ENCODE peak calls at places on chromosomes 7 and 10, in four cellular contexts. P, M, Y and L are unnamed samples.

GRCh38 chr10:31321396-31321941 is 2.5 kb downstream of the ZEB1 start:
- DNase-seq in M (no peak), Y (no peak), P (peak), L (no peak)

GRCh38 chr10:76397957-76398665 is 966.7 kb downstream of the LRMDA start:
- DNase-seq in M (no peak), P (no peak), Y (no peak), L (no peak)

GRCh38 chr10:129935861-129936140 is 28.3 kb downstream of the EBF3 start:
- DNase-seq in M (no peak), Y (no peak), P (no peak), L (no peak)

GRCh38 chr7:2228921-2229320 is 3.8 kb downstream of the MAD1L1 start:
- DNase-seq in Y (no peak), P (no peak), M (no peak), L (no peak)

GRCh38 chr10:14761372-14761771 is 13.3 kb downstream of the FAM107B start:
- DNase-seq in M (no peak), Y (no peak), P (no peak), L (no peak)

GRCh38 chr10:80988755-80989154 is 451.1 kb downstream of the SH2D4B start:
- DNase-seq in M (no peak), P (no peak), Y (no peak), L (no peak)

GRCh38 chr7:90708841-90709317 is 112.8 kb downstream of the CDK14 start:
- DNase-seq in P (peak), M (peak), Y (no peak), L (no peak)

GRCh38 chr7:158943713-158944112 is 87.4 kb downstream of the DYNC2I1 start:
- DNase-seq in Y (no peak), P (no peak), M (no peak), L (no peak)

GRCh38 chr10:69697006-69697405 is 67.0 kb downstream of the FAM241B start:
- DNase-seq in M (no peak), P (no peak), Y (no peak), L (no peak)

GRCh38 chr10:125568156-125568555 is 114.8 kb downstream of the TEX36 start:
- DNase-seq in M (no peak), Y (no peak), P (no peak), L (no peak)

GRCh38 chr10:130137077-130137448 is 872 bp downstream of the GLRX3 start:
- DNase-seq in M (no peak), Y (no peak), P (peak), L (no peak)

GRCh38 chr10:12605580-12606405 is 256.4 kb downstream of the CAMK1D start:
- DNase-seq in Y (peak), P (peak), M (no peak), L (no peak)

GRCh38 chr7:31058122-31058521 is 6.0 kb downstream of the ADCYAP1R1 start:
- DNase-seq in P (no peak), Y (no peak), M (no peak), L (no peak)

GRCh38 chr10:12980080-12980656 is 21.3 kb downstream of the CCDC3 start:
- DNase-seq in P (no peak), Y (no peak), M (peak), L (no peak)

GRCh38 chr10:45657033-45657926 is 15.3 kb downstream of the ZFAND4 start:
- DNase-seq in M (no peak), Y (no peak), P (no peak), L (no peak)

GRCh38 chr10:112030431-112030830 is 153.1 kb downstream of the GPAM start:
- DNase-seq in P (no peak), M (no peak), Y (no peak), L (no peak)

GRCh38 chr10:6207658-6208057 is 4.9 kb downstream of the PFKFB3 start:
- DNase-seq in M (no peak), P (no peak), Y (no peak), L (no peak)

GRCh38 chr10:85613391-85613790 is 753.2 kb downstream of the GRID1 start:
- DNase-seq in Y (no peak), M (no peak), P (no peak), L (no peak)

GRCh38 chr7:93475811-93476210 is 98.7 kb downstream of the CALCR start:
- DNase-seq in P (no peak), M (no peak), Y (no peak), L (no peak)

GRCh38 chr7:69837387-69838068 is 239.3 kb downstream of the AUTS2 start:
- DNase-seq in M (no peak), Y (no peak), P (no peak), L (no peak)

GRCh38 chr10:107585630-107586029 is 421.1 kb upstream of the SORCS1 start:
- DNase-seq in P (no peak), Y (no peak), M (no peak), L (no peak)

GRCh38 chr7:151080091-151080521 is 503 bp downstream of the FASTK start:
- DNase-seq in P (peak), Y (no peak), M (peak), L (no peak)
- TF ChIP-seq CTCF in P (no peak), Y (no peak), M (no peak), L (no peak)

GRCh38 chr7:51297986-51298385 is 18.6 kb downstream of the COBL start:
- DNase-seq in M (no peak), P (no peak), Y (no peak), L (no peak)

GRCh38 chr7:51298912-51299311 is 17.7 kb downstream of the COBL start:
- DNase-seq in Y (no peak), P (no peak), M (no peak), L (no peak)

GRCh38 chr7:51301806-51302205 is 14.8 kb downstream of the COBL start:
- DNase-seq in M (no peak), Y (no peak), P (no peak), L (no peak)

GRCh38 chr7:51300762-51301674 is 15.6 kb downstream of the COBL start:
- DNase-seq in Y (no peak), M (no peak), P (no peak), L (no peak)

GRCh38 chr7:51299391-51300133 is 17.0 kb downstream of the COBL start:
- DNase-seq in Y (no peak), M (no peak), P (no peak), L (no peak)
- TF ChIP-seq CTCF in Y (no peak), M (no peak), P (no peak), L (no peak)

GRCh38 chr7:32427769-32428291 is 62.4 kb downstream of the LSM5 start:
- DNase-seq in M (peak), Y (peak), P (peak), L (no peak)
- TF ChIP-seq CTCF in M (peak), Y (no peak), P (no peak), L (no peak)

GRCh38 chr7:38102486-38102885 is 75.6 kb upstream of the STARD3NL start:
- DNase-seq in M (no peak), P (no peak), Y (no peak), L (no peak)
- TF ChIP-seq CTCF in M (no peak), P (no peak), Y (no peak), L (no peak)

GRCh38 chr7:35371221-35371620 is 117.3 kb upstream of the TBX20 start:
- DNase-seq in Y (no peak), M (no peak), P (no peak), L (no peak)
- TF ChIP-seq CTCF in Y (no peak), M (no peak), P (no peak), L (no peak)

GRCh38 chr7:3942778-3943177 is 641.7 kb downstream of the SDK1 start:
- DNase-seq in P (no peak), M (no peak), Y (no peak), L (no peak)

GRCh38 chr7:3949226-3949625 is 648.2 kb downstream of the SDK1 start:
- DNase-seq in M (no peak), P (no peak), Y (no peak), L (no peak)

GRCh38 chr7:3937564-3937963 is 636.5 kb downstream of the SDK1 start:
- DNase-seq in P (no peak), M (no peak), Y (no peak), L (no peak)

GRCh38 chr7:3943779-3944520 is 642.9 kb downstream of the SDK1 start:
- DNase-seq in P (no peak), M (no peak), Y (no peak), L (no peak)

GRCh38 chr7:3943265-3943664 is 642.2 kb downstream of the SDK1 start:
- DNase-seq in P (peak), M (no peak), Y (no peak), L (no peak)
- TF ChIP-seq CTCF in P (no peak), M (no peak), Y (no peak), L (no peak)

GRCh38 chr7:150359007-150359917 is 9.4 kb upstream of the REPIN1 start:
- DNase-seq in P (no peak), M (no peak), Y (no peak), L (no peak)

GRCh38 chr7:150357277-150357676 is 11.3 kb upstream of the REPIN1 start:
- DNase-seq in Y (no peak), P (no peak), M (no peak), L (no peak)

GRCh38 chr7:150356265-150356897 is 12.2 kb upstream of the REPIN1 start:
- DNase-seq in Y (no peak), M (no peak), P (no peak), L (no peak)

GRCh38 chr7:150358433-150358832 is 10.2 kb upstream of the REPIN1 start:
- DNase-seq in M (no peak), P (no peak), Y (no peak), L (no peak)

GRCh38 chr7:150357771-150358427 is 10.7 kb upstream of the REPIN1 start:
- DNase-seq in P (no peak), M (no peak), Y (no peak), L (no peak)
- TF ChIP-seq CTCF in P (no peak), M (no peak), Y (no peak), L (no peak)

GRCh38 chr7:50626286-50626685 is 61.1 kb upstream of the DDC start:
- DNase-seq in M (no peak), P (no peak), Y (peak), L (no peak)

GRCh38 chr7:50628469-50629084 is 63.4 kb upstream of the DDC start:
- DNase-seq in M (no peak), P (no peak), Y (no peak), L (no peak)

GRCh38 chr7:50625360-50625759 is 60.2 kb upstream of the DDC start:
- DNase-seq in Y (no peak), P (no peak), M (no peak), L (no peak)

GRCh38 chr7:50627824-50628361 is 62.7 kb upstream of the DDC start:
- DNase-seq in M (no peak), P (no peak), Y (no peak), L (no peak)

GRCh38 chr7:50626971-50627370 is 61.8 kb upstream of the DDC start:
- DNase-seq in P (no peak), Y (no peak), M (no peak), L (no peak)
- TF ChIP-seq CTCF in P (no peak), Y (no peak), M (no peak), L (no peak)

DNA sequence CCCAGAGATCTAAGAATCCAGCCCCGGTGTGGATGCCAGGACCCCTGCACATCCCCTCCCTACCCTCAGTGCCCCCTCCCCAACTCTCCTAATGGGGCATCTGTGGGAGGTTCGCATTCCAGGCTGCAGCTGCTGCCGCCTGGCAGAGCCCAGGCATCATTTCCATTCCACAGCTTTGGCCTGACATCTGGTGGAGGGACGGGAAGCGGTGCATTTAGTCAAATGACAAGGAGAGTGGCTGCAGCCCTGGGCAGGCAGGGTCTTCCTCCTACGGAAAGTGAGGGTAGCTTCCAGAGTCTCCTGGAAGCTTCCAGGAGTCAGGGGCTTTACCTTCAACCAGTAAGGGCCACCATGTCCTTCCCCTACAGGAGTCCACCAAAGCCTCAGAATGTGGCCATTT is 30.8 kb downstream of the PRLHR start:
- DNase-seq in Y (no peak), M (peak), P (no peak), L (no peak)
- TF ChIP-seq CTCF in Y (no peak), M (peak), P (no peak), L (no peak)

DNA sequence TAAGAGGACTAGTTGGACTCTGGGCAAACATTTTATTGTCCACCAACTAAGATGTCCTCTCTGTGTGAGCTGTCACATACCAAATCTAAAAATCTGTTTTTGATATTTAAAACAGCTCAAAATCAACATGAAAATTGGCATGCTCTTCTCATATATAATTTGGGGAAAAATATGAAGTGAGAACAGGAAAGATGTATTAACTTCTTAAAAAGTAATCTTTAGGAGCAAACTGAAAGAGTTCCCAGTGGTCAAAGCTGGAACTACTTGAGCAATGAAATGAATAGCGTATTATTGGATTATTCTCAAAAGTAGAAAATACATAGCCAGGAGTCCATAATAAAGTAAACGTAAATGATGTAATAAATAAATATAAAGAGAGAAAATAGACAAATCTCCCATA is 147.2 kb downstream of the DYNC1I1 start:
- DNase-seq in P (no peak), M (no peak), Y (no peak), L (no peak)
- TF ChIP-seq CTCF in P (no peak), M (no peak), Y (peak), L (no peak)